ENCODE peak calls at places on chromosomes 3 and 15, in eight cellular contexts. O is A673, P is pancreas, U is PC-9, K is body of pancreas, E is HepG2, T is breast epithelium, C is right lobe of liver. S is an unnamed sample. For H3K4me1, the result is how much of the 10 kb centered on the place peaks cover.

GRCh38 chr15:76991741-76992645 is 2.9 kb upstream of the PSTPIP1 start:
- DNase-seq in O (no peak), P (no peak), U (no peak), K (no peak), E (no peak), T (peak), C (peak), S (no peak)

GRCh38 chr3:185958626-185959025 is 20.8 kb upstream of the TRA2B start:
- DNase-seq in O (no peak), P (no peak), U (no peak), K (no peak), E (no peak), T (no peak), C (no peak), S (no peak)

GRCh38 chr3:173096994-173097785 is 43.8 kb downstream of the SPATA16 start:
- DNase-seq in O (peak), P (no peak), U (no peak), K (no peak), E (no peak), T (no peak), C (no peak), S (no peak)

GRCh38 chr15:34588046-34588674 is 4.7 kb upstream of the GOLGA8B start:
- DNase-seq in O (peak), P (peak), U (no peak), K (peak), E (peak), T (no peak), C (peak), S (peak)

GRCh38 chr3:42502429-42503250 is at the start of gene VIPR1:
- DNase-seq in O (peak), P (peak), U (peak), K (peak), E (peak), T (peak), C (peak), S (peak)

GRCh38 chr3:136919799-136920580 is 37.8 kb upstream of the IL20RB start:
- DNase-seq in O (peak), P (no peak), U (no peak), K (no peak), E (no peak), T (no peak), C (no peak), S (no peak)

GRCh38 chr15:60326824-60327654 is 70.7 kb downstream of the ANXA2 start:
- DNase-seq in O (peak), P (no peak), U (peak), K (no peak), E (peak), T (no peak), C (no peak), S (peak)

GRCh38 chr15:40323239-40323952 is at the start of gene INAFM2:
- DNase-seq in O (peak), P (peak), U (peak), K (peak), E (peak), T (peak), C (peak), S (peak)

GRCh38 chr3:113210608-113211369 is 568 bp upstream of the BOC start:
- DNase-seq in O (no peak), P (no peak), U (no peak), K (peak), E (no peak), T (no peak), C (no peak), S (no peak)

GRCh38 chr3:150968341-150968740 is 4.2 kb downstream of the CLRN1 start:
- DNase-seq in O (no peak), P (no peak), U (no peak), K (no peak), E (no peak), T (no peak), C (no peak), S (no peak)

GRCh38 chr15:78006567-78007205 is 70.8 kb downstream of the TBC1D2B start:
- DNase-seq in O (no peak), P (peak), U (no peak), K (peak), E (no peak), T (no peak), C (peak), S (no peak)

GRCh38 chr15:40252438-40253178 is 13.7 kb downstream of the PAK6 start:
- DNase-seq in O (peak), P (no peak), U (no peak), K (peak), E (no peak), T (no peak), C (no peak), S (peak)

DNA sequence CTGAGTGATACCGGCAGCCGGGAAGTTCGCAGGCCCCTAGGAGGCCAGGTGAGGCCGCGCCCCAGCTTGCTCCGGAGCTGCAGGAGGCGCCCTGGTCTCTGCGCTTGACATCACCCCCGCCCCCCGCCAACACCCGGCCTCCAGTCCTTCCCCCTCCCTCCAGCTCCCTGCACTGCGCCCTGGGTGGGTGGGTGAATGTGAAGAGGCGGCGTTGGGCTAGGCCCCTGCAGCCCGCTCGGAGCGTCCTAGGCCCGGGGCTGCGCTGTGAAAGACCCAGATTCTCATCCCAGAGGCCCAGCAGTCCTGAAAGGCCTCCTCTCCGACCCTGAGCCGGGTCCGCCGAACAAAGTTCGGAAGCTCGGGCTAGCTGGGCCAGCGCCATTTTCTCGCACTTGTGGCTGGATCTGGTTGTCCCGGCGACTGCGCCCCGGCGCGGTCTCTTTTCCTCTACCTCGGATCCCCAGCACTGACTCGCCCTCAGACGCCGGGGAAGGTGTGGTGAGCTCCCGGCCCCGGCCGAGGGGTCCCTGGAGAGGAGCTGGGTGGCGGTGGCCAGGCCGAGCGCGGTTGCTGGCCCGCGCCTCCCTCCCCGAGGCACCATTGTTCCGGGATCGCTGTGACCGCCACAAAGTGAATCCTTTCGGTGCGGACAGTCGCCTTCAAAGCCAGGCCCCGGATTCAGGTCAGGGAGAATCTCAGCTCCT is 12.9 kb downstream of the ZIC4 start:
- DNase-seq in O (no peak), P (no peak), U (no peak), K (no peak), E (no peak), T (no peak), C (peak), S (no peak)
- H3K4me3 ChIP-seq in O (peak), P (no peak), U (no peak), K (no peak), E (no peak), T (peak), C (peak), S (no peak)

GRCh38 chr3:47161983-47162694 is 1.8 kb downstream of the SETD2 start:
- DNase-seq in O (no peak), P (no peak), U (no peak), K (no peak), E (no peak), T (no peak), C (no peak), S (no peak)

GRCh38 chr3:47163990-47164848 is at the start of gene SETD2:
- DNase-seq in O (peak), P (peak), U (peak), K (peak), E (peak), T (peak), C (peak), S (peak)

GRCh38 chr3:47162695-47163022 is 1.3 kb downstream of the SETD2 start:
- DNase-seq in O (no peak), P (no peak), U (no peak), K (no peak), E (no peak), T (no peak), C (no peak), S (no peak)

GRCh38 chr3:47159820-47160219 is 4.1 kb downstream of the SETD2 start:
- DNase-seq in O (no peak), P (no peak), U (no peak), K (no peak), E (no peak), T (no peak), C (no peak), S (no peak)

DNA sequence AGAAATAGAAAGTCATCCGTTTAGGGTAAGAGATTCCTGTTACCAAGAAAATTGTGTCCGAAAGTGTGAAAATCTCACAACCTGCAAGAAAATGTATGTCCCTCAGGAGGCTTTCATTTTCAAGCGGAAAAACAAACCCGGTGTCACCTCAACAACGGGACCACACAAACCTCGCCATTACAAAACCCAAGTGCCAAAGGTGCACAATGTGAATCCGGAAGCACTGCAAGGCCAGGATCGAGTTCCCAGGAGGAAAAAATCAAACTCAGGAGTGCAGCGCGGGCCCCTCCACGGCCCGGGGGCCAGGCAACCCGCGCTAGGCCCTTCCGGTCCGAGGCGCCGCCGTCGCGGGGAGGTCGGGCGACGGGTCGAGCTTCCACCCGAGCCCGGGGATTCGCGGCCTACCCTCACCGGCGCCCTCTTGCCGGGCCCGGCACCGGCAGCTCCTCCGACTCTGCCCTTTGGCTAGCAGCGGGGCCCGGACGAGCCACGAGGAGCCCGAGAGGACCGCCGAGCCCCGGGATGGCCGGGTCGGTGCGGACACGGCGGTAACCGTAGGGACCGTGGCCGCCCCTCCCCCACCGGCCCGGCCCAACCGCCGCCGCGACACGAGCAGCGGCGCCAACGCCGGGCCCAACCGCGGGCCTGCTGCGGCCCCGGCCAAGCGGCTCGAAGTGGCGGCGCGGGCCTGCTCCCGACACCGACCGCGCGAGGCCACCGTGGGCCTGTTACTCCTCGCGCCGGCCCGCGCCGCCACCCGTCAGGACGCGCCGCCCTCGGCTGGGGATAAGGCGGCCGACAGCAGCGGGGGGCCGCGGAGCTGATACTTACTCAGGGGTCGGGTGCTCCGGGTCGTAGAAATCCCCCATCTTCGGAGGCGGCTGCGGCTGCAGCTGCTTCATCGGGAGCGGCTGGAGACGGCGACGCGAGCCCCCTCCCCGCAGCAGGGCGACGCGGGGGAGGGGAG is 607 bp downstream of the SETD2 start:
- DNase-seq in O (peak), P (peak), U (no peak), K (peak), E (peak), T (no peak), C (peak), S (peak)
- H3K4me1 ChIP-seq in O (under half), P (under half), U (under half), K (half or more), E (half or more), T (under half), C (under half), S (under half)

GRCh38 chr3:197504239-197505191 is 51.3 kb downstream of the BDH1 start:
- DNase-seq in O (no peak), P (no peak), U (no peak), K (no peak), E (no peak), T (no peak), C (no peak), S (no peak)

GRCh38 chr3:197501879-197502620 is 53.7 kb downstream of the BDH1 start:
- DNase-seq in O (peak), P (no peak), U (no peak), K (peak), E (peak), T (no peak), C (peak), S (no peak)

GRCh38 chr3:197501496-197501878 is 54.3 kb downstream of the BDH1 start:
- DNase-seq in O (peak), P (no peak), U (no peak), K (no peak), E (peak), T (no peak), C (no peak), S (no peak)

GRCh38 chr3:197505796-197506553 is 49.8 kb downstream of the BDH1 start:
- DNase-seq in O (no peak), P (no peak), U (no peak), K (no peak), E (no peak), T (no peak), C (no peak), S (no peak)

DNA sequence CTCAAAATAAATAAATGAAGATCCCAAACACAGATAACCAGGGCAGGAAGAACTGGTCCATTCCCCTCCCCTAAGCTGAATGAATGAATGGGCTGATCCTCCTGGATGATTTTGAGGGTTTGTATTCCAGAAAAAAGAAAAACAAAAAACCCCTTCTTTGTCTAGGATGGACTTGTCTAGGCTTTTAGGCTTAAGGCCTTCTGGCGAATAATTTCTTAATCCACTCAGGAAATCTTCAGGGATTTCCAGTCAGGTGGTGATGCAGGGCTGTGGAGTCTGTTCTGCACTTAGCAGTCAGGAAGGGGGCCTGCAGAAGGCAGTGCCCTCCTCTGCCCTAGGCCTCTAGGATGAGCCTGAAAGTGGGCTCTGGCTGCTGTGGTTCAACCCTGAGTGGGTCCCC is 52.1 kb downstream of the BDH1 start:
- DNase-seq in O (no peak), P (no peak), U (no peak), K (no peak), E (no peak), T (no peak), C (no peak), S (no peak)
- TF ChIP-seq CTCF in O (no peak), P (no peak), U (no peak), K (no peak), E (no peak), T (no peak), C (no peak), S (no peak)

GRCh38 chr15:99110093-99110492 is 5.2 kb downstream of the SYNM start:
- DNase-seq in O (no peak), P (no peak), U (no peak), K (no peak), E (no peak), T (no peak), C (no peak), S (no peak)
- H3K4me3 ChIP-seq in O (no peak), P (no peak), U (no peak), K (no peak), E (no peak), T (peak), C (no peak), S (no peak)

GRCh38 chr3:62939707-62940106 is 64.5 kb upstream of the CADPS start:
- DNase-seq in O (no peak), P (no peak), U (no peak), K (no peak), E (no peak), T (no peak), C (no peak), S (no peak)

GRCh38 chr3:62940763-62941632 is 65.8 kb upstream of the CADPS start:
- DNase-seq in O (peak), P (no peak), U (no peak), K (no peak), E (no peak), T (no peak), C (no peak), S (no peak)

GRCh38 chr3:62936626-62937254 is 61.5 kb upstream of the CADPS start:
- DNase-seq in O (no peak), P (no peak), U (no peak), K (no peak), E (no peak), T (no peak), C (no peak), S (no peak)

GRCh38 chr3:62935793-62936192 is 60.6 kb upstream of the CADPS start:
- DNase-seq in O (no peak), P (no peak), U (no peak), K (no peak), E (no peak), T (no peak), C (no peak), S (no peak)

DNA sequence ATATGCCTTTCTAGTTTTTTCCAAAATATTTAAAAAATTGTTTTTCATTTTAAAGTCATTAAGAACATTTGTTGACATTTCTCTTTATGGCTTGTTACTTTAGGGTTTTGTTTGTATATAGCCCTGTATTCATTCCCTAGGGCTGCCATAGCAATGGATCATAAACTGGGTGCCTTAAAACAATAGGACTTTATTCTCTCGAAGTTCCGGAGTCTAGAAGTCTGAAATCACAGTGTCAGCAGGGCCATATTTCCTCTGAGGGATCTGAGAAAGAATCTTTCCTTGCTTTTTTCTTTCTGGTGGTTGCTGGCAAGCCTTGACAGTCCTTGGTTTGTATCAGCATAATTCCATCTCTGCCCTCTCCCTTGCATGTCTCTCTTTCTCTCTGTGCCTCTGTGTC is 63.4 kb upstream of the CADPS start:
- DNase-seq in O (no peak), P (no peak), U (no peak), K (no peak), E (no peak), T (no peak), C (no peak), S (no peak)
- H3K4me1 ChIP-seq in O (under half), P (under half), U (under half), K (under half), E (under half), T (under half), C (under half), S (under half)

GRCh38 chr15:95450413-95450812 is 880.1 kb upstream of the NR2F2 start:
- DNase-seq in O (no peak), P (no peak), U (no peak), K (no peak), E (no peak), T (no peak), C (no peak), S (no peak)

GRCh38 chr15:95447486-95447885 is 883.0 kb upstream of the NR2F2 start:
- DNase-seq in O (no peak), P (no peak), U (no peak), K (no peak), E (no peak), T (no peak), C (no peak), S (no peak)

GRCh38 chr15:95446854-95447253 is 883.6 kb upstream of the NR2F2 start:
- DNase-seq in O (peak), P (no peak), U (no peak), K (no peak), E (no peak), T (no peak), C (no peak), S (no peak)

GRCh38 chr15:95448531-95449210 is 881.8 kb upstream of the NR2F2 start:
- DNase-seq in O (no peak), P (no peak), U (no peak), K (no peak), E (no peak), T (no peak), C (no peak), S (no peak)

DNA sequence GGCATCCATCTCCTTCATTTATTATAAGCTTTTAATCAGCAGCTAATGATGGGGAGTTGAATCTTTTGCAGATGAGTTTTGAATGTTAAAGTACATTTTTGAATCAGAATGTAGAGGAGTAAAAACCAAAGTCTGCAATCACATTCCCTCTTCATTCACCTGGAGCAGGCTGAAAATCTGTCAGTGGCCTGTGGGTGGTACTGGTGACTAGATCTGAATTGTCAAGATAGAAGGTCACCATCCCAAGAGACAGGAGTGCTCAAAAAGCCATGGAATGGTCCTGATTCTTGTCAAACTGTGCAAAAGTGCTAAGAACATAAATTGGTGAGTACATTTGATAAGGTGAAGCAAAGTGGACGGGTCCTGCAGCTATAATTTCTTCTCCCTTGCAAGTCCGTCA is 881.3 kb upstream of the NR2F2 start:
- DNase-seq in O (peak), P (no peak), U (no peak), K (no peak), E (no peak), T (no peak), C (no peak), S (no peak)
- TF ChIP-seq CTCF in O (no peak), P (no peak), U (no peak), K (no peak), E (no peak), T (no peak), C (peak), S (peak)

GRCh38 chr3:149705416-149705815 is 46.9 kb downstream of the COMMD2 start:
- DNase-seq in O (no peak), P (no peak), U (no peak), K (no peak), E (no peak), T (no peak), C (no peak), S (no peak)

GRCh38 chr3:149702691-149703426 is 45.0 kb upstream of the WWTR1 start:
- DNase-seq in O (no peak), P (no peak), U (no peak), K (no peak), E (no peak), T (no peak), C (no peak), S (no peak)

GRCh38 chr3:149701206-149701976 is 43.6 kb upstream of the WWTR1 start:
- DNase-seq in O (no peak), P (no peak), U (no peak), K (no peak), E (no peak), T (no peak), C (no peak), S (no peak)

GRCh38 chr3:149703474-149703873 is 45.6 kb upstream of the WWTR1 start:
- DNase-seq in O (no peak), P (no peak), U (no peak), K (peak), E (no peak), T (no peak), C (no peak), S (no peak)

GRCh38 chr3:149701977-149702350 is 44.1 kb upstream of the WWTR1 start:
- DNase-seq in O (no peak), P (no peak), U (no peak), K (no peak), E (no peak), T (no peak), C (no peak), S (no peak)
- H3K4me3 ChIP-seq in O (no peak), P (no peak), U (no peak), K (no peak), E (no peak), T (no peak), C (no peak), S (no peak)

S was measured in Caco-2.